ENCODE peak calls at places on chromosomes 3 and 15, in nine cellular contexts. One of them, this sample, is unnamed.

GRCh38 chr15:95196176-95196915 is 965.0 kb downstream of the MCTP2 start:
- DNase-seq in H9: no peak
- DNase-seq in stimulated activated CD4-positive, alpha-beta T cell treated with anti-CD3 and anti-CD28 coated beads, Interleukin-1b, Interleukin-23, amount 100 ng/mL, for 24 hours: no peak
- DNase-seq in endothelial cell: no peak
- DNase-seq in T-helper 2 cell: no peak
- DNase-seq in Daoy: peak
- DNase-seq in AG10803: no peak
- DNase-seq in NCI-H1092: no peak
- DNase-seq in NCI-H1694 treated with DMSO at 0.1 percent for 48 hours: no peak
- DNase-seq in this sample: no peak

GRCh38 chr15:67196672-67197363 is 57.6 kb downstream of the AAGAB start:
- DNase-seq in H9: no peak
- DNase-seq in stimulated activated CD4-positive, alpha-beta T cell treated with anti-CD3 and anti-CD28 coated beads, Interleukin-1b, Interleukin-23, amount 100 ng/mL, for 24 hours: no peak
- DNase-seq in endothelial cell: no peak
- DNase-seq in T-helper 2 cell: no peak
- DNase-seq in Daoy: peak
- DNase-seq in AG10803: peak
- DNase-seq in NCI-H1092: no peak
- DNase-seq in NCI-H1694 treated with DMSO at 0.1 percent for 48 hours: no peak
- DNase-seq in this sample: no peak

GRCh38 chr15:62895905-62896316 is 146.6 kb upstream of the TPM1 start:
- DNase-seq in H9: no peak
- DNase-seq in stimulated activated CD4-positive, alpha-beta T cell treated with anti-CD3 and anti-CD28 coated beads, Interleukin-1b, Interleukin-23, amount 100 ng/mL, for 24 hours: no peak
- DNase-seq in endothelial cell: no peak
- DNase-seq in T-helper 2 cell: no peak
- DNase-seq in Daoy: peak
- DNase-seq in AG10803: peak
- DNase-seq in NCI-H1092: no peak
- DNase-seq in NCI-H1694 treated with DMSO at 0.1 percent for 48 hours: no peak
- DNase-seq in this sample: no peak

GRCh38 chr15:40344631-40345120 is 3.9 kb upstream of the CCDC9B start:
- DNase-seq in H9: peak
- DNase-seq in stimulated activated CD4-positive, alpha-beta T cell treated with anti-CD3 and anti-CD28 coated beads, Interleukin-1b, Interleukin-23, amount 100 ng/mL, for 24 hours: no peak
- DNase-seq in endothelial cell: peak
- DNase-seq in T-helper 2 cell: peak
- DNase-seq in Daoy: peak
- DNase-seq in AG10803: peak
- DNase-seq in NCI-H1092: no peak
- DNase-seq in NCI-H1694 treated with DMSO at 0.1 percent for 48 hours: peak
- DNase-seq in this sample: peak

GRCh38 chr3:171801738-171802600 is 8.3 kb downstream of the PLD1 start:
- DNase-seq in H9: no peak
- DNase-seq in stimulated activated CD4-positive, alpha-beta T cell treated with anti-CD3 and anti-CD28 coated beads, Interleukin-1b, Interleukin-23, amount 100 ng/mL, for 24 hours: no peak
- DNase-seq in endothelial cell: no peak
- DNase-seq in T-helper 2 cell: peak
- DNase-seq in Daoy: peak
- DNase-seq in AG10803: peak
- DNase-seq in NCI-H1092: no peak
- DNase-seq in NCI-H1694 treated with DMSO at 0.1 percent for 48 hours: no peak
- DNase-seq in this sample: no peak

GRCh38 chr3:190596341-190597285 is 82.7 kb downstream of the IL1RAP start:
- DNase-seq in H9: no peak
- DNase-seq in stimulated activated CD4-positive, alpha-beta T cell treated with anti-CD3 and anti-CD28 coated beads, Interleukin-1b, Interleukin-23, amount 100 ng/mL, for 24 hours: no peak
- DNase-seq in endothelial cell: no peak
- DNase-seq in T-helper 2 cell: no peak
- DNase-seq in Daoy: no peak
- DNase-seq in AG10803: no peak
- DNase-seq in NCI-H1092: no peak
- DNase-seq in NCI-H1694 treated with DMSO at 0.1 percent for 48 hours: no peak
- DNase-seq in this sample: no peak

GRCh38 chr15:81526029-81526428 is 152.0 kb upstream of the TMC3 start:
- DNase-seq in H9: no peak
- DNase-seq in stimulated activated CD4-positive, alpha-beta T cell treated with anti-CD3 and anti-CD28 coated beads, Interleukin-1b, Interleukin-23, amount 100 ng/mL, for 24 hours: no peak
- DNase-seq in endothelial cell: no peak
- DNase-seq in T-helper 2 cell: no peak
- DNase-seq in Daoy: no peak
- DNase-seq in AG10803: no peak
- DNase-seq in NCI-H1092: no peak
- DNase-seq in NCI-H1694 treated with DMSO at 0.1 percent for 48 hours: no peak
- DNase-seq in this sample: no peak

GRCh38 chr3:16177962-16178627 is 3.6 kb downstream of the GALNT15 start:
- DNase-seq in H9: peak
- DNase-seq in stimulated activated CD4-positive, alpha-beta T cell treated with anti-CD3 and anti-CD28 coated beads, Interleukin-1b, Interleukin-23, amount 100 ng/mL, for 24 hours: peak
- DNase-seq in endothelial cell: peak
- DNase-seq in T-helper 2 cell: peak
- DNase-seq in Daoy: peak
- DNase-seq in AG10803: peak
- DNase-seq in NCI-H1092: no peak
- DNase-seq in NCI-H1694 treated with DMSO at 0.1 percent for 48 hours: no peak
- DNase-seq in this sample: peak

GRCh38 chr15:40340038-40340739 is 550 bp downstream of the CCDC9B start:
- DNase-seq in H9: no peak
- DNase-seq in stimulated activated CD4-positive, alpha-beta T cell treated with anti-CD3 and anti-CD28 coated beads, Interleukin-1b, Interleukin-23, amount 100 ng/mL, for 24 hours: no peak
- DNase-seq in endothelial cell: no peak
- DNase-seq in T-helper 2 cell: no peak
- DNase-seq in Daoy: peak
- DNase-seq in AG10803: peak
- DNase-seq in NCI-H1092: peak
- DNase-seq in NCI-H1694 treated with DMSO at 0.1 percent for 48 hours: peak
- DNase-seq in this sample: no peak

GRCh38 chr15:41291065-41291631 is 41.2 kb downstream of the OIP5 start:
- DNase-seq in H9: no peak
- DNase-seq in stimulated activated CD4-positive, alpha-beta T cell treated with anti-CD3 and anti-CD28 coated beads, Interleukin-1b, Interleukin-23, amount 100 ng/mL, for 24 hours: no peak
- DNase-seq in endothelial cell: no peak
- DNase-seq in T-helper 2 cell: no peak
- DNase-seq in Daoy: no peak
- DNase-seq in AG10803: no peak
- DNase-seq in NCI-H1092: no peak
- DNase-seq in NCI-H1694 treated with DMSO at 0.1 percent for 48 hours: no peak
- DNase-seq in this sample: no peak

GRCh38 chr3:71784201-71784913 is 591 bp downstream of the PROK2 start:
- DNase-seq in H9: no peak
- DNase-seq in stimulated activated CD4-positive, alpha-beta T cell treated with anti-CD3 and anti-CD28 coated beads, Interleukin-1b, Interleukin-23, amount 100 ng/mL, for 24 hours: no peak
- DNase-seq in endothelial cell: no peak
- DNase-seq in T-helper 2 cell: peak
- DNase-seq in Daoy: no peak
- DNase-seq in AG10803: no peak
- DNase-seq in NCI-H1092: no peak
- DNase-seq in NCI-H1694 treated with DMSO at 0.1 percent for 48 hours: no peak
- DNase-seq in this sample: no peak

GRCh38 chr3:108189477-108189876 is 32.7 kb downstream of the IFT57 start:
- DNase-seq in H9: no peak
- DNase-seq in stimulated activated CD4-positive, alpha-beta T cell treated with anti-CD3 and anti-CD28 coated beads, Interleukin-1b, Interleukin-23, amount 100 ng/mL, for 24 hours: no peak
- DNase-seq in endothelial cell: no peak
- DNase-seq in T-helper 2 cell: no peak
- DNase-seq in Daoy: no peak
- DNase-seq in AG10803: no peak
- DNase-seq in NCI-H1092: no peak
- DNase-seq in NCI-H1694 treated with DMSO at 0.1 percent for 48 hours: no peak
- DNase-seq in this sample: no peak

GRCh38 chr15:99435138-99435695 is 130.6 kb upstream of the MEF2A start:
- DNase-seq in H9: no peak
- DNase-seq in stimulated activated CD4-positive, alpha-beta T cell treated with anti-CD3 and anti-CD28 coated beads, Interleukin-1b, Interleukin-23, amount 100 ng/mL, for 24 hours: no peak
- DNase-seq in endothelial cell: no peak
- DNase-seq in T-helper 2 cell: no peak
- DNase-seq in Daoy: no peak
- DNase-seq in AG10803: no peak
- DNase-seq in NCI-H1092: no peak
- DNase-seq in NCI-H1694 treated with DMSO at 0.1 percent for 48 hours: no peak
- DNase-seq in this sample: no peak

GRCh38 chr3:49295489-49296058 is 18.5 kb upstream of the C3orf62 start:
- DNase-seq in H9: no peak
- DNase-seq in stimulated activated CD4-positive, alpha-beta T cell treated with anti-CD3 and anti-CD28 coated beads, Interleukin-1b, Interleukin-23, amount 100 ng/mL, for 24 hours: no peak
- DNase-seq in endothelial cell: peak
- DNase-seq in T-helper 2 cell: peak
- DNase-seq in Daoy: no peak
- DNase-seq in AG10803: peak
- DNase-seq in NCI-H1092: no peak
- DNase-seq in NCI-H1694 treated with DMSO at 0.1 percent for 48 hours: peak
- DNase-seq in this sample: no peak

This sample was measured in lung.